ENCODE peak calls at places on chromosomes 4 and X, in six cellular contexts. N, Y, H, B, O and D are unnamed samples.

GRCh38 chr4:176587920-176588319 is 204.8 kb downstream of the VEGFC start:
- DNase-seq in N (no peak), Y (peak; percentile 83), H (no peak), B (no peak), O (no peak), D (peak; percentile 86)

GRCh38 chr4:85681194-85681803 is 206.3 kb downstream of the ARHGAP24 start:
- DNase-seq in N (no peak), Y (peak; percentile 49), H (no peak), B (no peak), O (no peak), D (peak; percentile 96)

GRCh38 chr4:163249042-163249441 is 82.4 kb upstream of the NAF1 start:
- DNase-seq in N (no peak), Y (no peak), H (no peak), B (no peak), O (no peak), D (no peak)

GRCh38 chr4:165208741-165209388 is 1.5 kb downstream of the KLHL2 start:
- DNase-seq in N (no peak), Y (no peak), H (no peak), B (no peak), O (no peak), D (no peak)

GRCh38 chr4:133598779-133599178 is 449.7 kb downstream of the PCDH10 start:
- DNase-seq in N (no peak), Y (no peak), H (no peak), B (no peak), O (peak; percentile 57), D (no peak)

GRCh38 chrX:32745323-32745722 is 466.0 kb downstream of the DMD start:
- DNase-seq in N (no peak), Y (no peak), H (no peak), B (no peak), O (no peak), D (no peak)

GRCh38 chr4:52910115-52910514 is 48.0 kb downstream of the RASL11B start:
- DNase-seq in N (no peak), Y (no peak), H (no peak), B (no peak), O (peak; percentile 44), D (no peak)

GRCh38 chrX:39262641-39263040 is 461.4 kb downstream of the MID1IP1 start:
- DNase-seq in N (no peak), Y (no peak), H (no peak), B (no peak), O (no peak), D (no peak)

GRCh38 chr4:52949336-52949735 is 87.2 kb downstream of the RASL11B start:
- DNase-seq in N (no peak), Y (no peak), H (no peak), B (no peak), O (no peak), D (no peak)

DNA sequence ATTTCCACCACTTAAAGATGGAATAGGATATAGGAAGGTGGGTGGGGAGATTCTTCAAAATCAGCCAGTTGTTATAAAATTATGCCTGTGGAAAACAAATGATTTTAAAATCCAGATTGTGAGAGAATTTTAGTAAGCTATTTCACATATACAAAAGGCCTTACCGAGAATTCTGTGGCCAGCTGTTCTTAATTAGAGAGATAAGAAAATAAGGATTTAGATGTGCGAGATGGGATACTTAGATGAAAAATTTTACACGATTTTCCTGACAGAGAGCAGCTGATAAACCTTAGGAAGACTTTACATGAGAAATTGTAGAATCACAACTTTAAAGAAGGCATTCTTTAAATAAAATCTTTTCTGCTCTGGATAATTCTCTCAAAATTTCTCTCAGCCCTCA is 94.5 kb upstream of the IQCM start:
- DNase-seq in N (no peak), Y (no peak), H (no peak), B (no peak), O (no peak), D (no peak)
- H2BK15ac ChIP-seq in N (no peak overlapping the region), Y (no peak overlapping the region), H (no peak overlapping the region), B (no peak overlapping the region), O (no peak overlapping the region), D (no peak overlapping the region)

GRCh38 chr4:26015133-26015651 is 101.2 kb downstream of the SMIM20 start:
- DNase-seq in N (no peak), Y (peak; percentile 97), H (no peak), B (no peak), O (peak; percentile 79), D (peak; percentile 85)
- H2BK15ac ChIP-seq in N (no peak overlapping the region), Y (peak overlapping the region; percentile 2), H (no peak overlapping the region), B (no peak overlapping the region), O (no peak overlapping the region), D (no peak overlapping the region)

DNA sequence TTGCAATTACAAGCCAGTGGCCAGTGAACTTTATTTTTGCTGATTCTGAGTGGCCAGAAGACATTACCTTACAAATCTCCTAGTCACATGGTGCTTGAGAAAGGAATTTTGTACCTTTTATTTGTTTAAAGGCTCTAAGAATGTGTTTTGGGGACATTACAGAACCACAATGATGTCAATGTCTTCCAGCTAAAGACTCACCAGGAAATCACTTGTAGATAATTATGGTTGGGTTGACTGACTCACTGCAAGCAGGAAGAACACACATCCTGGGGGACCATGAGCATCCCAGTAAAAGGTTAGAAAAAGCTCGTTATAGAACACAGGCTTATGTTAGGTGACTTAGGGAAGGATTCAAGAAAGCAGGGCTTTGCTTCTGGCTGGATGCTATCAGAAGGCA is 119.4 kb upstream of the FAM9B start:
- DNase-seq in N (no peak), Y (peak; percentile 65), H (no peak), B (no peak), O (no peak), D (peak; percentile 48)
- H2BK15ac ChIP-seq in N (no peak overlapping the region), Y (peak overlapping the region; percentile 62), H (no peak overlapping the region), B (no peak overlapping the region), O (no peak overlapping the region), D (no peak overlapping the region)

DNA sequence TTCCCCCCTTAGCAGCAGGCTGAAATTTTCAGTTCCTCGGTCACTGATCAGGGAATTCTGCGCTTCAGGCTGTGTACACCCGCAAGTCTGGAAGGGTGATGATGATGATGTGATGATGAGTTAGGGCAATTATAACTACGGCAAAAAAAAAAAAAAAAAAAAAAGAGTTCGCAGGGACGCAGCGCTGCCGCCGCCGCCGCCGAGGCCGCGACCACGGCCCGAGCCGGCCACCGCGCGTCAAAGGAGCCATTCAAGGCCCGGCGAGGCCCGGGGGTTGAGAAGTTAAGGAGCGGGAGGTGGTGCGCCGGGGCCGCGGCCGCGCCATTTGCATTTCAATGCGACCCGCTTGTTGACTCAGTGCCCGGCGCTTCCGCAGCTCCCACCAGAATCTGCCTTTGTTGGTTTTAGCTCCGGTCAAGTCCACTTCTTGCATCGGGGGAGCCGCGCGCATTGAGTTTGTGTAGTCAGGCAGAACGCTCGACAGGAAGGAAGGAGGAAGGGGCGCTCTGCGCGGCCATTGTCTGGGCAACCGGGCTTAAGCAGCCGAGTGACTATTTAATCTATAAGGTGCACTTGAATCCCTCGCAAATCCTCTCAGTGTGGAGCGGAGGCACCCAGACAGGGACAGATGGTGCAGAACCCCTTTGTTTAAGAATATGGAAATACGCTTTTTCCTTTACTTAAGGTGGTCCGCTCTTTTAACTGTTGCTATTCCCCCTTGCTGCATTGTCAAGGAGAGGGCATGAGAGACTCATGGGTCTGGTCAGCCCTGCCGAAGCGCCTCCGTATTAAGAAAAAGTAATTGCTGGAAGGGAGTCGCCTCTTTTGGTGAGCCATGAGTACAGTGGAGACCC is 109.1 kb downstream of the SPRY1 start:
- DNase-seq in N (peak; percentile 82), Y (peak; percentile 61), H (peak; percentile 98), B (peak; percentile 96), O (peak; percentile 97), D (peak; percentile 62)
- H2BK15ac ChIP-seq in N (no peak overlapping the region), Y (peak overlapping the region; percentile 74), H (no peak overlapping the region), B (no peak overlapping the region), O (peak overlapping the region; percentile 29), D (peak overlapping the region; percentile 60)

DNA sequence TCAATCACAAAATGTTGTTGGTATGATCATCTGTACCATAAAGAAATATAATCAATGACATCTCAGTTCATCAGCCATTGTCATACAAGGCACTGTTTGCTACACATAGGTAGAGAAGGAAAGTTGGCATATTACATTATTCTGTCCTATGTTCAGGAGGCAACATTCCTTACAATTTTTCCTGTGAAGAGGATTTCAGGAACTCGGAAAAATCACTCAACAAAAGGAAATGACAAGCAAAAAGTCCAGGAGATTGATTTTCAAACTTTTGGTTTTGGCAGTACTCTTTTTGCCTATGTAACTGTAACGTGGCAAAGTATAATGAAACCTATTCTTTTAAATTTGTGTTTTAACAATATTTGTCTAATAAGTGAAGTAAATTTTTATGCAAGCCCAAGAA is 131.3 kb downstream of the MAB21L2 start:
- DNase-seq in N (no peak), Y (no peak), H (no peak), B (no peak), O (no peak), D (no peak)
- H2BK15ac ChIP-seq in N (no peak overlapping the region), Y (no peak overlapping the region), H (no peak overlapping the region), B (no peak overlapping the region), O (no peak overlapping the region), D (no peak overlapping the region)

GRCh38 chr4:86775061-86775460 is 74.1 kb downstream of the SLC10A6 start:
- DNase-seq in N (no peak), Y (no peak), H (no peak), B (no peak), O (no peak), D (no peak)
- H2BK15ac ChIP-seq in N (no peak overlapping the region), Y (no peak overlapping the region), H (no peak overlapping the region), B (no peak overlapping the region), O (no peak overlapping the region), D (no peak overlapping the region)

DNA sequence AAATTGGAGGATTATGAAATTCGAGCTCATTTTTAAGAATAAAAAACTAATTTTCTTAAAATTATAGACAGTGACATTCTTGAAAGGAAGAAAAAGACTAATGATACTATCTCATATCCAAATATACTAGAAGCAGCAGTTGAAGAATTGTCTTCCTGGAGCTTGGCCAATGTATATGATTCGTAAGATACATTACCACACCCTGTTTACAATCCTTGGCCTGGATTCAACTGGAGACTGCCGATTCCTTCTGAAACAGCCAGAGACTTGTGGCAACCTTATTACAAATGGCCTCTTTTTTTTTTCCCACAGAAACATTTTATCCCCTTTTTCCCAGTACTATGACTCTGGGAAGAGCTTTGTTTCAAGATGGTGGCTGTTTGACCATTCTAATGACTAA is 571.2 kb upstream of the FAT1 start:
- DNase-seq in N (no peak), Y (peak; percentile 66), H (no peak), B (no peak), O (no peak), D (peak; percentile 24)
- H2BK15ac ChIP-seq in N (no peak overlapping the region), Y (no peak overlapping the region), H (no peak overlapping the region), B (no peak overlapping the region), O (no peak overlapping the region), D (no peak overlapping the region)

GRCh38 chr4:12778191-12778590 is 705.9 kb downstream of the RAB28 start:
- DNase-seq in N (no peak), Y (no peak), H (no peak), B (no peak), O (no peak), D (no peak)
- H2BK15ac ChIP-seq in N (no peak overlapping the region), Y (no peak overlapping the region), H (no peak overlapping the region), B (no peak overlapping the region), O (no peak overlapping the region), D (no peak overlapping the region)

DNA sequence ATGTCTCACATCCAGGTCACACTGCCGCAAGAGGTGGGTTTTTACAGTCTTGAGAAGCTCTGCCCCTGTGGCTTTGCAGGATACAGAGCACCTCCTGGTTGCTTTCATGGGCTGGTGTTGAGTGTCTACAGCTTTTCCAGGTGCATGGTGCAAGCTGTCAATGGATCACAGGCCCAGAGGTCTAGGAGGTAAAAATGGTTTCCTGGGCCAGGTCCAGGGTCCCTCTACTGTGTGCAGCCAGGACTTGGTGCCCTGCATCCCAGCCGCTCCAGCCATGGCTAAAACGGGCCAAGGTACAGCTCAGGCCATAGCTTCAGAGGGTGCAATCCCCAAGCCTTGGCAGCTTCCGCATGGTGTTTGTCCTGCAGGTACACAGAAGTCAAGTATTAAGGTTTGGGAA is 434.1 kb upstream of the GALNT7 start:
- DNase-seq in N (no peak), Y (no peak), H (no peak), B (no peak), O (no peak), D (no peak)
- H2BK15ac ChIP-seq in N (no peak overlapping the region), Y (no peak overlapping the region), H (no peak overlapping the region), B (no peak overlapping the region), O (no peak overlapping the region), D (no peak overlapping the region)